ENCODE peak calls at places on chromosomes 11 and 22, in four cellular contexts. J, N, I and C are unnamed samples.

GRCh38 chr11:26493616-26494015 is 78.4 kb downstream of the MUC15 start:
- DNase-seq in N (no peak), I (no peak), J (no peak), C (no peak)

GRCh38 chr11:80519591-80520258 is 1078.9 kb upstream of the TENM4 start:
- DNase-seq in N (no peak), I (no peak), J (no peak), C (no peak)

GRCh38 chr11:123351375-123351774 is 78.7 kb upstream of the GRAMD1B start:
- DNase-seq in I (no peak), N (no peak), J (no peak), C (no peak)

GRCh38 chr11:28756977-28757376 is 648.8 kb downstream of the METTL15 start:
- DNase-seq in J (peak), N (no peak), I (no peak), C (no peak)

GRCh38 chr11:66835762-66836405 is 7.4 kb upstream of the RCE1 start:
- DNase-seq in N (no peak), J (no peak), I (no peak), C (no peak)

GRCh38 chr11:102302241-102302640 is 15.0 kb upstream of the BIRC3 start:
- DNase-seq in N (no peak), I (no peak), J (no peak), C (no peak)

GRCh38 chr22:44583854-44584253 is 85.8 kb upstream of the RTL6 start:
- DNase-seq in I (no peak), J (no peak), N (no peak), C (no peak)

GRCh38 chr11:68832476-68833176 is 9.1 kb downstream of the CPT1A start:
- DNase-seq in N (no peak), J (no peak), I (no peak), C (no peak)

GRCh38 chr22:44159811-44160210 is 20.9 kb upstream of the PARVG start:
- DNase-seq in I (no peak), J (no peak), N (no peak), C (no peak)

GRCh38 chr22:49779853-49780271 is 47.8 kb downstream of the BRD1 start:
- DNase-seq in J (no peak), N (no peak), I (no peak), C (no peak)

GRCh38 chr22:39622881-39623367 is 52.4 kb downstream of the CACNA1I start:
- DNase-seq in I (no peak), J (peak), N (peak), C (peak)

GRCh38 chr22:33105501-33105911 is 47.3 kb upstream of the SYN3 start:
- DNase-seq in I (no peak), J (no peak), N (no peak), C (no peak)

GRCh38 chr11:82980292-82980691 is 78.8 kb downstream of the DDIAS start:
- DNase-seq in I (no peak), J (peak), N (no peak), C (no peak)

GRCh38 chr11:67056640-67057409 is at the start of gene RHOD:
- DNase-seq in N (no peak), J (no peak), I (no peak), C (no peak)

GRCh38 chr11:120130176-120130980 is 7.5 kb downstream of the TRIM29 start:
- DNase-seq in J (no peak), I (no peak), N (no peak), C (no peak)

GRCh38 chr11:108807262-108807661 is 142.4 kb downstream of the DDX10 start:
- DNase-seq in N (no peak), J (no peak), I (no peak), C (no peak)

GRCh38 chr11:65852508-65853248 is 5.3 kb downstream of the CFL1 start:
- DNase-seq in I (no peak), N (no peak), J (no peak), C (no peak)

GRCh38 chr11:24900524-24900923 is 403.7 kb downstream of the LUZP2 start:
- DNase-seq in J (no peak), N (no peak), I (no peak), C (no peak)

GRCh38 chr11:24900960-24901549 is 404.2 kb downstream of the LUZP2 start:
- DNase-seq in I (no peak), N (no peak), J (no peak), C (no peak)

GRCh38 chr11:24890426-24890825 is 393.6 kb downstream of the LUZP2 start:
- DNase-seq in N (no peak), J (no peak), I (no peak), C (no peak)

DNA sequence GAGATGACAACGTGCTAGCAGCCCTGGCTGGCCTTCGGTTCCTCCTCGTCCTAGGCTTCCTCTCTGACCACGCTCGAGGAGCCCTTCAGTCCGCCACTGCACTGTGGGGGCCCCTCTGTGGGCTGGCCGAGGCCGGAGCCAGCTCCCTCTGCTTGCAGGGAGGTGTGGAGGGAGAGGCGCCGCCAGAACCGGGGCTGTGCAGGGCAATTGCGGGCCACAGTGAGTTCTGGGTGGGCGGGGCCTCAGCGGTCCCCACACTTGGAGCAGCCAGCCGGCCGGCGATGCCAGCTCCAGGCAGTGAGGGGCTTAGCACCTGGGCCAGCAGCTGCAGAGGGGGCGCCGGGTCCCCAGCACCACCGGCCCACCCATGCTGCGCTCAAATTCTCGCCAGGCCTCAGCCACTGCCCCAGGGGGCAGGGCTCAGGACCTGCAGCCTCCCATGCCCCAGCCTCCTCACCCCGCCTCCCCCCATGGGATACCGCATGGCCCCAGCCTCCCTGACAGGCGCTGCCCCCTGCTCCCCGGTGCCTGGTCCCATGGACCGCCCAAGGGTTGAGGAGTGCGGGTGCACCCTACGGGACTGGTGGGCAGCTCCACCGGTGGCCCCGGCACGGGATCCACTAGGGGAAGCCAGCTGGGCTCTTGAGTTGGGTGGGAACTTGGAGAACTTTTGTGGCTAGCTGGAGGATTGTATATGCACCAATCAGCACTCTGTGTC is 399.4 kb downstream of the LUZP2 start:
- DNase-seq in N (no peak), I (no peak), J (no peak), C (no peak)
- TF ChIP-seq POLR2AphosphoS2 in N (no peak), I (no peak), J (no peak), C (no peak)

DNA sequence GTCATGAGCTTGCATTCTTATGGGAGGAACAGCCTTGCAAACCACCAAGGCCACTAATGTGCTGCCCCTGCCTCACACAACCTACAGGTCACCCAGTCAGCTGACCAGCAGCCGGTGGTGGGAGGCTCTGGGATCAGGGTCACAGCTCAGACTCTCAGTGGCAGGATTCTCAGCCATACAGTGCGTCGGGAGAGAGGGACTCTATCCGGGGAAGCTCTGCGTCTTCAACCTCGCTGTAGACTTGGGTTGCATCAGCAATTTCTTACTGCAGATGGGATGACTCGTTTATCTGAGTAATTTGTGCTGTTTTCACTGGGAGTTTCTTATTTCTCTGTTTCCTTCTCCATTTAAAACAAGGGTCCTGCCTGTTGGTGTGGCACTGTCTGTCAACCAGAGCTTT is 257.7 kb downstream of the TBC1D22A start:
- DNase-seq in I (no peak), N (no peak), J (no peak), C (no peak)
- TF ChIP-seq POLR2AphosphoS2 in I (no peak), N (no peak), J (no peak), C (no peak)

DNA sequence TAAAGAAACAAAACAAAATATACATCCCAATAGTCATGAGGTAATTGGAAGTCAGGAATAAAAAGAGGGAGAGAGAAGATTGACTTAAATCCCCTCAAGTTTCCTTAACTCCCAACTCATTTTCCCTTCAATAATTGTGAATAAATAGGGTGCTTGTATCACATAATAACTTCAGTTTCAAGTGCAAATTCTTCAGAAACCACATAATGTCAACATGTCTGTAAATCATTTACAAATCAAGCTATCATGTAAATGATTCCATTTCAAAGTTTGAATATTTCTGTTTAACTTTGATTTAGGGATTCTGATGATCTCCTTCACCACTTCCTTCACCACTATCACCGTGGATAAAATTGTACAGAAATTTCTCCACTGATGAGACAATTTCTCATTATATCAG is 23.3 kb downstream of the CASP5 start:
- DNase-seq in N (no peak), I (no peak), J (no peak), C (no peak)
- TF ChIP-seq POLR2AphosphoS2 in N (no peak), I (no peak), J (no peak), C (no peak)

GRCh38 chr11:968822-969221 is 43.2 kb downstream of the AP2A2 start:
- DNase-seq in I (no peak), J (no peak), N (no peak), C (no peak)
- TF ChIP-seq POLR2AphosphoS2 in I (no peak), J (no peak), N (no peak), C (no peak)

GRCh38 chr22:41668971-41669911 is 19.4 kb downstream of the SNU13 start:
- DNase-seq in J (peak), I (no peak), N (no peak), C (no peak)
- TF ChIP-seq POLR2AphosphoS2 in J (no peak), I (no peak), N (no peak), C (no peak)